ENCODE peak calls at places on chromosome 18, in nine cellular contexts. One of them, this sample, is unnamed.

GRCh38 chr18:8990276-8991031 is 112.0 kb upstream of the NDUFV2 start:
- DNase-seq in EL: peak; percentile 22
- DNase-seq in mesendoderm: no peak
- DNase-seq in activated naive CD8-positive, alpha-beta T cell treated with anti-CD3 and anti-CD28 coated beads for 36 hours: no peak
- DNase-seq in HT-29: no peak
- DNase-seq in cardiac muscle cell: no peak
- DNase-seq in coronary artery: no peak
- DNase-seq in SIG-M5: no peak
- DNase-seq in stimulated activated CD4-positive, alpha-beta T cell treated with anti-CD3 and anti-CD28 coated beads, Interleukin-4, amount 100 ng/mL, for 24 hours: no peak
- DNase-seq in this sample: no peak

GRCh38 chr18:45974088-45974536 is 7.0 kb upstream of the EPG5 start:
- DNase-seq in SIG-M5: peak; percentile 72
- DNase-seq in EL: peak; percentile 84
- DNase-seq in activated naive CD8-positive, alpha-beta T cell treated with anti-CD3 and anti-CD28 coated beads for 36 hours: peak; percentile 66
- DNase-seq in cardiac muscle cell: peak; percentile 92
- DNase-seq in coronary artery: no peak
- DNase-seq in HT-29: peak; percentile 64
- DNase-seq in mesendoderm: peak; percentile 70
- DNase-seq in stimulated activated CD4-positive, alpha-beta T cell treated with anti-CD3 and anti-CD28 coated beads, Interleukin-4, amount 100 ng/mL, for 24 hours: peak; percentile 74
- DNase-seq in this sample: no peak

GRCh38 chr18:22983175-22983574 is 50.0 kb downstream of the RBBP8 start:
- DNase-seq in stimulated activated CD4-positive, alpha-beta T cell treated with anti-CD3 and anti-CD28 coated beads, Interleukin-4, amount 100 ng/mL, for 24 hours: no peak
- DNase-seq in mesendoderm: peak; percentile 34
- DNase-seq in HT-29: peak; percentile 41
- DNase-seq in SIG-M5: no peak
- DNase-seq in cardiac muscle cell: peak; percentile 74
- DNase-seq in coronary artery: no peak
- DNase-seq in EL: peak; percentile 37
- DNase-seq in activated naive CD8-positive, alpha-beta T cell treated with anti-CD3 and anti-CD28 coated beads for 36 hours: no peak
- DNase-seq in this sample: no peak

GRCh38 chr18:74836296-74837139 is 238.8 kb downstream of the ZNF407 start:
- DNase-seq in activated naive CD8-positive, alpha-beta T cell treated with anti-CD3 and anti-CD28 coated beads for 36 hours: no peak
- DNase-seq in coronary artery: no peak
- DNase-seq in SIG-M5: no peak
- DNase-seq in stimulated activated CD4-positive, alpha-beta T cell treated with anti-CD3 and anti-CD28 coated beads, Interleukin-4, amount 100 ng/mL, for 24 hours: no peak
- DNase-seq in HT-29: peak; percentile 22
- DNase-seq in mesendoderm: no peak
- DNase-seq in EL: peak; percentile 52
- DNase-seq in cardiac muscle cell: peak; percentile 25
- DNase-seq in this sample: no peak

GRCh38 chr18:79848579-79849327 is 51.0 kb downstream of the KCNG2 start:
- DNase-seq in coronary artery: no peak
- DNase-seq in stimulated activated CD4-positive, alpha-beta T cell treated with anti-CD3 and anti-CD28 coated beads, Interleukin-4, amount 100 ng/mL, for 24 hours: no peak
- DNase-seq in cardiac muscle cell: no peak
- DNase-seq in SIG-M5: no peak
- DNase-seq in HT-29: no peak
- DNase-seq in mesendoderm: no peak
- DNase-seq in EL: no peak
- DNase-seq in activated naive CD8-positive, alpha-beta T cell treated with anti-CD3 and anti-CD28 coated beads for 36 hours: no peak
- DNase-seq in this sample: no peak

GRCh38 chr18:63947051-63947790 is 1.9 kb upstream of the HMSD start:
- DNase-seq in stimulated activated CD4-positive, alpha-beta T cell treated with anti-CD3 and anti-CD28 coated beads, Interleukin-4, amount 100 ng/mL, for 24 hours: no peak
- DNase-seq in activated naive CD8-positive, alpha-beta T cell treated with anti-CD3 and anti-CD28 coated beads for 36 hours: no peak
- DNase-seq in SIG-M5: no peak
- DNase-seq in mesendoderm: no peak
- DNase-seq in HT-29: no peak
- DNase-seq in EL: no peak
- DNase-seq in cardiac muscle cell: no peak
- DNase-seq in coronary artery: no peak
- DNase-seq in this sample: no peak

GRCh38 chr18:25827961-25828561 is 262.4 kb downstream of the SS18 start:
- DNase-seq in EL: peak; percentile 72
- DNase-seq in stimulated activated CD4-positive, alpha-beta T cell treated with anti-CD3 and anti-CD28 coated beads, Interleukin-4, amount 100 ng/mL, for 24 hours: no peak
- DNase-seq in HT-29: no peak
- DNase-seq in SIG-M5: no peak
- DNase-seq in coronary artery: no peak
- DNase-seq in activated naive CD8-positive, alpha-beta T cell treated with anti-CD3 and anti-CD28 coated beads for 36 hours: no peak
- DNase-seq in cardiac muscle cell: peak; percentile 59
- DNase-seq in mesendoderm: peak; percentile 37
- DNase-seq in this sample: no peak

GRCh38 chr18:9139400-9140039 is 2.9 kb downstream of the ANKRD12 start:
- DNase-seq in HT-29: no peak
- DNase-seq in SIG-M5: no peak
- DNase-seq in EL: no peak
- DNase-seq in cardiac muscle cell: no peak
- DNase-seq in stimulated activated CD4-positive, alpha-beta T cell treated with anti-CD3 and anti-CD28 coated beads, Interleukin-4, amount 100 ng/mL, for 24 hours: no peak
- DNase-seq in activated naive CD8-positive, alpha-beta T cell treated with anti-CD3 and anti-CD28 coated beads for 36 hours: no peak
- DNase-seq in mesendoderm: no peak
- DNase-seq in coronary artery: no peak
- DNase-seq in this sample: no peak

GRCh38 chr18:62690416-62690815 is 24.9 kb upstream of the PHLPP1 start:
- DNase-seq in stimulated activated CD4-positive, alpha-beta T cell treated with anti-CD3 and anti-CD28 coated beads, Interleukin-4, amount 100 ng/mL, for 24 hours: no peak
- DNase-seq in HT-29: no peak
- DNase-seq in activated naive CD8-positive, alpha-beta T cell treated with anti-CD3 and anti-CD28 coated beads for 36 hours: no peak
- DNase-seq in coronary artery: no peak
- DNase-seq in cardiac muscle cell: no peak
- DNase-seq in SIG-M5: no peak
- DNase-seq in mesendoderm: no peak
- DNase-seq in EL: no peak
- DNase-seq in this sample: no peak